ENCODE peak calls at places on chromosomes 12 and 14, in seven cellular contexts. One of them, this sample, is unnamed.
A peak's percentile ranks its signal among the peaks of the same experiment; 100 is the strongest.

GRCh38 chr14:60327447-60328331 is 78.7 kb downstream of the PPM1A start:
- DNase-seq in bronchial epithelial cell: no peak
- DNase-seq in CD4-positive, CD25-positive, alpha-beta regulatory T cell: peak; percentile 59
- DNase-seq in brain microvascular endothelial cell: peak; percentile 17
- DNase-seq in EL: peak; percentile 16
- DNase-seq in stimulated activated CD8-positive, alpha-beta memory T cell treated with anti-CD3 and anti-CD28 coated beads, Interleukin-15, amount 100 ng/mL, for 24 hours: peak; percentile 13
- DNase-seq in stimulated activated CD4-positive, alpha-beta T cell treated with anti-CD3 and anti-CD28 coated beads, Interleukin-1b, Interleukin-23, amount 100 ng/mL, for 24 hours: peak; percentile 21
- DNase-seq in this sample: no peak

GRCh38 chr14:100747021-100747586 is 20.4 kb downstream of the DLK1 start:
- DNase-seq in brain microvascular endothelial cell: peak; percentile 73
- DNase-seq in EL: peak; percentile 88
- DNase-seq in stimulated activated CD4-positive, alpha-beta T cell treated with anti-CD3 and anti-CD28 coated beads, Interleukin-1b, Interleukin-23, amount 100 ng/mL, for 24 hours: no peak
- DNase-seq in bronchial epithelial cell: peak; percentile 99
- DNase-seq in CD4-positive, CD25-positive, alpha-beta regulatory T cell: no peak
- DNase-seq in stimulated activated CD8-positive, alpha-beta memory T cell treated with anti-CD3 and anti-CD28 coated beads, Interleukin-15, amount 100 ng/mL, for 24 hours: no peak
- DNase-seq in this sample: peak; percentile 86

GRCh38 chr14:33404054-33404453 is 465.4 kb downstream of the NPAS3 start:
- DNase-seq in stimulated activated CD4-positive, alpha-beta T cell treated with anti-CD3 and anti-CD28 coated beads, Interleukin-1b, Interleukin-23, amount 100 ng/mL, for 24 hours: no peak
- DNase-seq in EL: peak; percentile 77
- DNase-seq in brain microvascular endothelial cell: peak; percentile 71
- DNase-seq in bronchial epithelial cell: peak; percentile 69
- DNase-seq in stimulated activated CD8-positive, alpha-beta memory T cell treated with anti-CD3 and anti-CD28 coated beads, Interleukin-15, amount 100 ng/mL, for 24 hours: no peak
- DNase-seq in CD4-positive, CD25-positive, alpha-beta regulatory T cell: no peak
- DNase-seq in this sample: peak; percentile 57

GRCh38 chr14:73776194-73776537 is 62.0 kb upstream of the PNMA1 start:
- DNase-seq in bronchial epithelial cell: no peak
- DNase-seq in EL: peak; percentile 57
- DNase-seq in CD4-positive, CD25-positive, alpha-beta regulatory T cell: no peak
- DNase-seq in stimulated activated CD8-positive, alpha-beta memory T cell treated with anti-CD3 and anti-CD28 coated beads, Interleukin-15, amount 100 ng/mL, for 24 hours: no peak
- DNase-seq in brain microvascular endothelial cell: no peak
- DNase-seq in stimulated activated CD4-positive, alpha-beta T cell treated with anti-CD3 and anti-CD28 coated beads, Interleukin-1b, Interleukin-23, amount 100 ng/mL, for 24 hours: no peak
- DNase-seq in this sample: no peak

GRCh38 chr12:69621551-69621950 is 10.8 kb upstream of the LRRC10 start:
- DNase-seq in CD4-positive, CD25-positive, alpha-beta regulatory T cell: no peak
- DNase-seq in EL: no peak
- DNase-seq in bronchial epithelial cell: no peak
- DNase-seq in stimulated activated CD4-positive, alpha-beta T cell treated with anti-CD3 and anti-CD28 coated beads, Interleukin-1b, Interleukin-23, amount 100 ng/mL, for 24 hours: no peak
- DNase-seq in brain microvascular endothelial cell: no peak
- DNase-seq in stimulated activated CD8-positive, alpha-beta memory T cell treated with anti-CD3 and anti-CD28 coated beads, Interleukin-15, amount 100 ng/mL, for 24 hours: no peak
- DNase-seq in this sample: no peak

GRCh38 chr14:71956920-71957563 is 24.8 kb downstream of the RGS6 start:
- DNase-seq in stimulated activated CD4-positive, alpha-beta T cell treated with anti-CD3 and anti-CD28 coated beads, Interleukin-1b, Interleukin-23, amount 100 ng/mL, for 24 hours: no peak
- DNase-seq in stimulated activated CD8-positive, alpha-beta memory T cell treated with anti-CD3 and anti-CD28 coated beads, Interleukin-15, amount 100 ng/mL, for 24 hours: no peak
- DNase-seq in EL: no peak
- DNase-seq in brain microvascular endothelial cell: no peak
- DNase-seq in CD4-positive, CD25-positive, alpha-beta regulatory T cell: no peak
- DNase-seq in bronchial epithelial cell: no peak
- DNase-seq in this sample: no peak

GRCh38 chr12:45974883-45975282 is 15.5 kb downstream of the SCAF11 start:
- DNase-seq in EL: no peak
- DNase-seq in stimulated activated CD8-positive, alpha-beta memory T cell treated with anti-CD3 and anti-CD28 coated beads, Interleukin-15, amount 100 ng/mL, for 24 hours: no peak
- DNase-seq in CD4-positive, CD25-positive, alpha-beta regulatory T cell: no peak
- DNase-seq in brain microvascular endothelial cell: no peak
- DNase-seq in bronchial epithelial cell: no peak
- DNase-seq in stimulated activated CD4-positive, alpha-beta T cell treated with anti-CD3 and anti-CD28 coated beads, Interleukin-1b, Interleukin-23, amount 100 ng/mL, for 24 hours: no peak
- DNase-seq in this sample: no peak

GRCh38 chr12:33562401-33562800 is 122.8 kb upstream of the SYT10 start:
- DNase-seq in brain microvascular endothelial cell: no peak
- DNase-seq in stimulated activated CD8-positive, alpha-beta memory T cell treated with anti-CD3 and anti-CD28 coated beads, Interleukin-15, amount 100 ng/mL, for 24 hours: no peak
- DNase-seq in CD4-positive, CD25-positive, alpha-beta regulatory T cell: no peak
- DNase-seq in stimulated activated CD4-positive, alpha-beta T cell treated with anti-CD3 and anti-CD28 coated beads, Interleukin-1b, Interleukin-23, amount 100 ng/mL, for 24 hours: no peak
- DNase-seq in EL: no peak
- DNase-seq in bronchial epithelial cell: no peak
- DNase-seq in this sample: no peak

GRCh38 chr12:97716356-97716755 is 253.8 kb downstream of the RMST start:
- DNase-seq in brain microvascular endothelial cell: no peak
- DNase-seq in EL: no peak
- DNase-seq in stimulated activated CD8-positive, alpha-beta memory T cell treated with anti-CD3 and anti-CD28 coated beads, Interleukin-15, amount 100 ng/mL, for 24 hours: no peak
- DNase-seq in stimulated activated CD4-positive, alpha-beta T cell treated with anti-CD3 and anti-CD28 coated beads, Interleukin-1b, Interleukin-23, amount 100 ng/mL, for 24 hours: no peak
- DNase-seq in CD4-positive, CD25-positive, alpha-beta regulatory T cell: no peak
- DNase-seq in bronchial epithelial cell: peak; percentile 26
- DNase-seq in this sample: no peak

GRCh38 chr12:2215709-2216560 is 163.1 kb downstream of the CACNA1C start:
- DNase-seq in stimulated activated CD4-positive, alpha-beta T cell treated with anti-CD3 and anti-CD28 coated beads, Interleukin-1b, Interleukin-23, amount 100 ng/mL, for 24 hours: no peak
- DNase-seq in bronchial epithelial cell: no peak
- DNase-seq in brain microvascular endothelial cell: no peak
- DNase-seq in CD4-positive, CD25-positive, alpha-beta regulatory T cell: no peak
- DNase-seq in EL: no peak
- DNase-seq in stimulated activated CD8-positive, alpha-beta memory T cell treated with anti-CD3 and anti-CD28 coated beads, Interleukin-15, amount 100 ng/mL, for 24 hours: no peak
- DNase-seq in this sample: no peak

GRCh38 chr12:15962760-15963159 is 51.6 kb downstream of the DERA start:
- DNase-seq in brain microvascular endothelial cell: no peak
- DNase-seq in stimulated activated CD4-positive, alpha-beta T cell treated with anti-CD3 and anti-CD28 coated beads, Interleukin-1b, Interleukin-23, amount 100 ng/mL, for 24 hours: no peak
- DNase-seq in EL: peak; percentile 21
- DNase-seq in CD4-positive, CD25-positive, alpha-beta regulatory T cell: no peak
- DNase-seq in stimulated activated CD8-positive, alpha-beta memory T cell treated with anti-CD3 and anti-CD28 coated beads, Interleukin-15, amount 100 ng/mL, for 24 hours: no peak
- DNase-seq in bronchial epithelial cell: peak; percentile 95
- DNase-seq in this sample: peak; percentile 52

GRCh38 chr12:129659927-129660326 is 243.9 kb downstream of the TMEM132D start:
- DNase-seq in stimulated activated CD8-positive, alpha-beta memory T cell treated with anti-CD3 and anti-CD28 coated beads, Interleukin-15, amount 100 ng/mL, for 24 hours: no peak
- DNase-seq in EL: no peak
- DNase-seq in CD4-positive, CD25-positive, alpha-beta regulatory T cell: no peak
- DNase-seq in stimulated activated CD4-positive, alpha-beta T cell treated with anti-CD3 and anti-CD28 coated beads, Interleukin-1b, Interleukin-23, amount 100 ng/mL, for 24 hours: no peak
- DNase-seq in brain microvascular endothelial cell: peak; percentile 51
- DNase-seq in bronchial epithelial cell: peak; percentile 74
- DNase-seq in this sample: peak; percentile 68

GRCh38 chr14:99215277-99215676 is 56.7 kb downstream of the BCL11B start:
- DNase-seq in brain microvascular endothelial cell: peak; percentile 38
- DNase-seq in CD4-positive, CD25-positive, alpha-beta regulatory T cell: no peak
- DNase-seq in stimulated activated CD4-positive, alpha-beta T cell treated with anti-CD3 and anti-CD28 coated beads, Interleukin-1b, Interleukin-23, amount 100 ng/mL, for 24 hours: no peak
- DNase-seq in EL: no peak
- DNase-seq in bronchial epithelial cell: peak; percentile 6
- DNase-seq in stimulated activated CD8-positive, alpha-beta memory T cell treated with anti-CD3 and anti-CD28 coated beads, Interleukin-15, amount 100 ng/mL, for 24 hours: no peak
- DNase-seq in this sample: no peak

GRCh38 chr14:74908861-74909341 is 14.2 kb downstream of the RPS6KL1 start:
- DNase-seq in bronchial epithelial cell: no peak
- DNase-seq in EL: no peak
- DNase-seq in stimulated activated CD8-positive, alpha-beta memory T cell treated with anti-CD3 and anti-CD28 coated beads, Interleukin-15, amount 100 ng/mL, for 24 hours: no peak
- DNase-seq in brain microvascular endothelial cell: no peak
- DNase-seq in CD4-positive, CD25-positive, alpha-beta regulatory T cell: no peak
- DNase-seq in stimulated activated CD4-positive, alpha-beta T cell treated with anti-CD3 and anti-CD28 coated beads, Interleukin-1b, Interleukin-23, amount 100 ng/mL, for 24 hours: no peak
- DNase-seq in this sample: no peak

GRCh38 chr14:44712095-44712822 is 205.2 kb upstream of the FSCB start:
- DNase-seq in bronchial epithelial cell: no peak
- DNase-seq in brain microvascular endothelial cell: no peak
- DNase-seq in stimulated activated CD8-positive, alpha-beta memory T cell treated with anti-CD3 and anti-CD28 coated beads, Interleukin-15, amount 100 ng/mL, for 24 hours: no peak
- DNase-seq in EL: no peak
- DNase-seq in stimulated activated CD4-positive, alpha-beta T cell treated with anti-CD3 and anti-CD28 coated beads, Interleukin-1b, Interleukin-23, amount 100 ng/mL, for 24 hours: no peak
- DNase-seq in CD4-positive, CD25-positive, alpha-beta regulatory T cell: no peak
- DNase-seq in this sample: no peak

GRCh38 chr12:85835810-85836715 is at the start of gene RASSF9:
- DNase-seq in bronchial epithelial cell: peak; percentile 83
- DNase-seq in stimulated activated CD8-positive, alpha-beta memory T cell treated with anti-CD3 and anti-CD28 coated beads, Interleukin-15, amount 100 ng/mL, for 24 hours: no peak
- DNase-seq in stimulated activated CD4-positive, alpha-beta T cell treated with anti-CD3 and anti-CD28 coated beads, Interleukin-1b, Interleukin-23, amount 100 ng/mL, for 24 hours: no peak
- DNase-seq in brain microvascular endothelial cell: peak; percentile 61
- DNase-seq in CD4-positive, CD25-positive, alpha-beta regulatory T cell: no peak
- DNase-seq in EL: peak; percentile 30
- DNase-seq in this sample: peak; percentile 27

GRCh38 chr12:968561-968960 is 19.1 kb upstream of the RAD52 start:
- DNase-seq in bronchial epithelial cell: no peak
- DNase-seq in stimulated activated CD4-positive, alpha-beta T cell treated with anti-CD3 and anti-CD28 coated beads, Interleukin-1b, Interleukin-23, amount 100 ng/mL, for 24 hours: no peak
- DNase-seq in CD4-positive, CD25-positive, alpha-beta regulatory T cell: no peak
- DNase-seq in stimulated activated CD8-positive, alpha-beta memory T cell treated with anti-CD3 and anti-CD28 coated beads, Interleukin-15, amount 100 ng/mL, for 24 hours: no peak
- DNase-seq in brain microvascular endothelial cell: no peak
- DNase-seq in EL: no peak
- DNase-seq in this sample: no peak

GRCh38 chr12:56601503-56601902 is 28.6 kb downstream of the BAZ2A start:
- DNase-seq in EL: no peak
- DNase-seq in bronchial epithelial cell: no peak
- DNase-seq in stimulated activated CD4-positive, alpha-beta T cell treated with anti-CD3 and anti-CD28 coated beads, Interleukin-1b, Interleukin-23, amount 100 ng/mL, for 24 hours: no peak
- DNase-seq in CD4-positive, CD25-positive, alpha-beta regulatory T cell: peak; percentile 43
- DNase-seq in stimulated activated CD8-positive, alpha-beta memory T cell treated with anti-CD3 and anti-CD28 coated beads, Interleukin-15, amount 100 ng/mL, for 24 hours: no peak
- DNase-seq in brain microvascular endothelial cell: peak; percentile 10
- DNase-seq in this sample: no peak

GRCh38 chr12:112121780-112122565 is 3.4 kb upstream of the TRAFD1 start:
- DNase-seq in CD4-positive, CD25-positive, alpha-beta regulatory T cell: no peak
- DNase-seq in brain microvascular endothelial cell: peak; percentile 43
- DNase-seq in bronchial epithelial cell: peak; percentile 80
- DNase-seq in EL: peak; percentile 76
- DNase-seq in stimulated activated CD8-positive, alpha-beta memory T cell treated with anti-CD3 and anti-CD28 coated beads, Interleukin-15, amount 100 ng/mL, for 24 hours: no peak
- DNase-seq in stimulated activated CD4-positive, alpha-beta T cell treated with anti-CD3 and anti-CD28 coated beads, Interleukin-1b, Interleukin-23, amount 100 ng/mL, for 24 hours: no peak
- DNase-seq in this sample: peak; percentile 59